ENCODE peak calls at places on chromosomes 6 and 20, in eight cellular contexts. One of them, this sample, is unnamed.

GRCh38 chr6:139249387-139249786 is 42.4 kb downstream of the TXLNB start:
- DNase-seq in A549: no peak
- DNase-seq in mucosa of descending colon: no peak
- DNase-seq in brain microvascular endothelial cell: no peak
- DNase-seq in heart right ventricle: no peak
- DNase-seq in transverse colon: no peak
- DNase-seq in Caco-2: no peak
- DNase-seq in IMR-90: no peak
- DNase-seq in this sample: no peak

GRCh38 chr6:153568601-153569000 is 437.5 kb upstream of the RGS17 start:
- DNase-seq in mucosa of descending colon: no peak
- DNase-seq in brain microvascular endothelial cell: peak; percentile 42
- DNase-seq in IMR-90: no peak
- DNase-seq in heart right ventricle: no peak
- DNase-seq in A549: no peak
- DNase-seq in transverse colon: no peak
- DNase-seq in Caco-2: no peak
- DNase-seq in this sample: no peak

GRCh38 chr6:124661231-124661630 is 301.0 kb upstream of the RNF217 start:
- DNase-seq in IMR-90: no peak
- DNase-seq in mucosa of descending colon: no peak
- DNase-seq in transverse colon: no peak
- DNase-seq in A549: no peak
- DNase-seq in brain microvascular endothelial cell: no peak
- DNase-seq in Caco-2: no peak
- DNase-seq in heart right ventricle: no peak
- DNase-seq in this sample: no peak

GRCh38 chr20:1688886-1689538 is 31.4 kb upstream of the SIRPG start:
- DNase-seq in A549: no peak
- DNase-seq in brain microvascular endothelial cell: no peak
- DNase-seq in Caco-2: no peak
- DNase-seq in transverse colon: no peak
- DNase-seq in mucosa of descending colon: no peak
- DNase-seq in heart right ventricle: no peak
- DNase-seq in IMR-90: no peak
- DNase-seq in this sample: no peak

GRCh38 chr20:3887870-3888614 is 1.1 kb upstream of the PANK2 start:
- DNase-seq in transverse colon: peak; percentile 25
- DNase-seq in IMR-90: no peak
- DNase-seq in mucosa of descending colon: no peak
- DNase-seq in heart right ventricle: no peak
- DNase-seq in A549: peak; percentile 42
- DNase-seq in brain microvascular endothelial cell: peak; percentile 29
- DNase-seq in Caco-2: no peak
- DNase-seq in this sample: no peak

GRCh38 chr6:12339808-12340487 is 49.8 kb downstream of the EDN1 start:
- DNase-seq in Caco-2: no peak
- DNase-seq in IMR-90: no peak
- DNase-seq in A549: no peak
- DNase-seq in heart right ventricle: no peak
- DNase-seq in mucosa of descending colon: no peak
- DNase-seq in brain microvascular endothelial cell: no peak
- DNase-seq in transverse colon: no peak
- DNase-seq in this sample: no peak

GRCh38 chr6:48826884-48827701 is 636.0 kb downstream of the MMUT start:
- DNase-seq in heart right ventricle: no peak
- DNase-seq in brain microvascular endothelial cell: peak; percentile 98
- DNase-seq in mucosa of descending colon: no peak
- DNase-seq in Caco-2: peak; percentile 6
- DNase-seq in IMR-90: peak; percentile 97
- DNase-seq in transverse colon: peak; percentile 23
- DNase-seq in A549: peak; percentile 96
- DNase-seq in this sample: peak; percentile 79

GRCh38 chr6:160507420-160507819 is 156.7 kb downstream of the LPA start:
- DNase-seq in Caco-2: no peak
- DNase-seq in mucosa of descending colon: no peak
- DNase-seq in A549: no peak
- DNase-seq in transverse colon: no peak
- DNase-seq in heart right ventricle: no peak
- DNase-seq in IMR-90: no peak
- DNase-seq in brain microvascular endothelial cell: peak; percentile 9
- DNase-seq in this sample: no peak

GRCh38 chr6:20680697-20681165 is 146.5 kb downstream of the CDKAL1 start:
- DNase-seq in heart right ventricle: no peak
- DNase-seq in transverse colon: no peak
- DNase-seq in A549: no peak
- DNase-seq in Caco-2: no peak
- DNase-seq in brain microvascular endothelial cell: peak; percentile 6
- DNase-seq in IMR-90: peak; percentile 23
- DNase-seq in mucosa of descending colon: no peak
- DNase-seq in this sample: no peak

GRCh38 chr6:52876056-52876787 is 33.3 kb downstream of the GSTA3 start:
- DNase-seq in brain microvascular endothelial cell: no peak
- DNase-seq in heart right ventricle: no peak
- DNase-seq in Caco-2: no peak
- DNase-seq in mucosa of descending colon: no peak
- DNase-seq in transverse colon: no peak
- DNase-seq in A549: no peak
- DNase-seq in IMR-90: peak; percentile 18
- DNase-seq in this sample: no peak

GRCh38 chr6:82704048-82704447 is 340.4 kb downstream of the TPBG start:
- DNase-seq in heart right ventricle: no peak
- DNase-seq in transverse colon: no peak
- DNase-seq in A549: no peak
- DNase-seq in Caco-2: no peak
- DNase-seq in mucosa of descending colon: no peak
- DNase-seq in IMR-90: no peak
- DNase-seq in brain microvascular endothelial cell: no peak
- DNase-seq in this sample: no peak

GRCh38 chr6:7546383-7546782 is 4.9 kb downstream of the DSP start:
- DNase-seq in Caco-2: no peak
- DNase-seq in IMR-90: no peak
- DNase-seq in transverse colon: no peak
- DNase-seq in A549: no peak
- DNase-seq in brain microvascular endothelial cell: no peak
- DNase-seq in heart right ventricle: no peak
- DNase-seq in mucosa of descending colon: no peak
- DNase-seq in this sample: no peak

GRCh38 chr20:51104960-51105460 is 82.1 kb upstream of the KCNG1 start:
- DNase-seq in heart right ventricle: no peak
- DNase-seq in mucosa of descending colon: no peak
- DNase-seq in Caco-2: no peak
- DNase-seq in IMR-90: no peak
- DNase-seq in brain microvascular endothelial cell: no peak
- DNase-seq in A549: no peak
- DNase-seq in transverse colon: no peak
- DNase-seq in this sample: peak; percentile 3

GRCh38 chr6:52984247-52984646 is 10.8 kb downstream of the GSTA4 start:
- DNase-seq in A549: no peak
- DNase-seq in IMR-90: no peak
- DNase-seq in transverse colon: no peak
- DNase-seq in brain microvascular endothelial cell: no peak
- DNase-seq in heart right ventricle: no peak
- DNase-seq in Caco-2: no peak
- DNase-seq in mucosa of descending colon: no peak
- DNase-seq in this sample: no peak

GRCh38 chr20:610130-611046 is at the start of gene TCF15:
- DNase-seq in transverse colon: no peak
- DNase-seq in Caco-2: no peak
- DNase-seq in heart right ventricle: peak; percentile 77
- DNase-seq in mucosa of descending colon: no peak
- DNase-seq in brain microvascular endothelial cell: peak; percentile 4
- DNase-seq in IMR-90: no peak
- DNase-seq in A549: no peak
- DNase-seq in this sample: no peak

GRCh38 chr6:83514877-83515466 is 2.6 kb downstream of the PRSS35 start:
- DNase-seq in brain microvascular endothelial cell: peak; percentile 59
- DNase-seq in Caco-2: peak; percentile 67
- DNase-seq in transverse colon: no peak
- DNase-seq in IMR-90: peak; percentile 80
- DNase-seq in heart right ventricle: no peak
- DNase-seq in mucosa of descending colon: no peak
- DNase-seq in A549: peak; percentile 57
- DNase-seq in this sample: peak; percentile 7

GRCh38 chr6:75065524-75065923 is 140.3 kb downstream of the COL12A1 start:
- DNase-seq in Caco-2: peak; percentile 9
- DNase-seq in IMR-90: peak; percentile 25
- DNase-seq in brain microvascular endothelial cell: peak; percentile 72
- DNase-seq in heart right ventricle: no peak
- DNase-seq in mucosa of descending colon: no peak
- DNase-seq in A549: peak; percentile 21
- DNase-seq in transverse colon: no peak
- DNase-seq in this sample: no peak

GRCh38 chr6:125140808-125141207 is 12.8 kb upstream of the TPD52L1 start:
- DNase-seq in IMR-90: peak; percentile 64
- DNase-seq in Caco-2: no peak
- DNase-seq in mucosa of descending colon: no peak
- DNase-seq in A549: no peak
- DNase-seq in transverse colon: no peak
- DNase-seq in brain microvascular endothelial cell: no peak
- DNase-seq in heart right ventricle: no peak
- DNase-seq in this sample: peak; percentile 51

GRCh38 chr6:26223213-26223612 is 136.0 kb downstream of the HFE start:
- DNase-seq in IMR-90: peak; percentile 33
- DNase-seq in mucosa of descending colon: no peak
- DNase-seq in A549: peak; percentile 36
- DNase-seq in heart right ventricle: no peak
- DNase-seq in transverse colon: no peak
- DNase-seq in brain microvascular endothelial cell: no peak
- DNase-seq in Caco-2: no peak
- DNase-seq in this sample: no peak

GRCh38 chr6:151999194-151999593 is 191.7 kb downstream of the ESR1 start:
- DNase-seq in transverse colon: no peak
- DNase-seq in heart right ventricle: no peak
- DNase-seq in brain microvascular endothelial cell: no peak
- DNase-seq in A549: no peak
- DNase-seq in IMR-90: no peak
- DNase-seq in Caco-2: no peak
- DNase-seq in mucosa of descending colon: no peak
- DNase-seq in this sample: no peak

GRCh38 chr6:108914235-108915022 is 66.2 kb downstream of the ARMC2 start:
- DNase-seq in transverse colon: no peak
- DNase-seq in mucosa of descending colon: no peak
- DNase-seq in IMR-90: peak; percentile 20
- DNase-seq in Caco-2: peak; percentile 68
- DNase-seq in heart right ventricle: no peak
- DNase-seq in A549: peak; percentile 23
- DNase-seq in brain microvascular endothelial cell: no peak
- DNase-seq in this sample: no peak

GRCh38 chr6:169233181-169233580 is 20.5 kb downstream of the THBS2 start:
- DNase-seq in IMR-90: no peak
- DNase-seq in A549: no peak
- DNase-seq in brain microvascular endothelial cell: no peak
- DNase-seq in Caco-2: no peak
- DNase-seq in mucosa of descending colon: no peak
- DNase-seq in transverse colon: no peak
- DNase-seq in heart right ventricle: no peak
- DNase-seq in this sample: no peak

DNA sequence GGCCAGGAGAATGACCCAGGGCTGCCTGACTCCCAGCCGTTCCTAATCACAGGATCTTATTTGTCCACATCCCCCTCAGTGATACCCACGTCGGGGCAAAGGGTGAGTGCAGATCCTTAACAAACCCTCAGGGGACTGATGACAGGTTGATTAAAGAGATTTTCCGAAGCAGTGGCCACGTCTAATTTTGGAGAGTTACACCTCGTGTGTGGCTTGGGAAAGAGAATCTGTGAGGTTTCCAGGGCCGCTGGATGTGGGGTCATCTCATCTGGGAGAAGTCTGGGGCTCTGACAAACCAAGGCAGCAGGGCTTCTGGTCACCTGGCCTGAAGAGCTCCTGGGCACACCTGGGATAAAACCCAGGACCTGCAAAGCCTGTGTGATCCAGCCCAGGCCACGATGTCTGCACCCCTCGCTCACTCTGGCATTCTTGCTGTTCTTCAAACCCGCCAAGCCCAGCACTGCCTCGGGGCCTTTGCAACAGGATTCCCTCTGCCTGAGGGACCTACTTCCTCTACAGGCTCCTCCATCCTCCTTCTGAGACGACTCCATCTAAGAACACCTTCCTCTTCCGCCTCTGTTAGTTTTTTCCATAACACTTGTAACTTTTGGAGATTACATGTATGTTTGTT is 4.7 kb downstream of the JPH2 start:
- DNase-seq in mucosa of descending colon: no peak
- DNase-seq in IMR-90: no peak
- DNase-seq in Caco-2: no peak
- DNase-seq in brain microvascular endothelial cell: no peak
- DNase-seq in transverse colon: no peak
- DNase-seq in A549: no peak
- DNase-seq in heart right ventricle: no peak
- DNase-seq in this sample: no peak
- H3K4me3 ChIP-seq in mucosa of descending colon: no peak overlapping the region
- H3K4me3 ChIP-seq in IMR-90: no peak overlapping the region
- H3K4me3 ChIP-seq in Caco-2: no peak overlapping the region
- H3K4me3 ChIP-seq in brain microvascular endothelial cell: no peak overlapping the region
- H3K4me3 ChIP-seq in transverse colon: peak overlapping the region; percentile 5
- H3K4me3 ChIP-seq in A549: no peak overlapping the region
- H3K4me3 ChIP-seq in heart right ventricle: peak overlapping the region; percentile 60
- H3K4me3 ChIP-seq in this sample: no peak overlapping the region

DNA sequence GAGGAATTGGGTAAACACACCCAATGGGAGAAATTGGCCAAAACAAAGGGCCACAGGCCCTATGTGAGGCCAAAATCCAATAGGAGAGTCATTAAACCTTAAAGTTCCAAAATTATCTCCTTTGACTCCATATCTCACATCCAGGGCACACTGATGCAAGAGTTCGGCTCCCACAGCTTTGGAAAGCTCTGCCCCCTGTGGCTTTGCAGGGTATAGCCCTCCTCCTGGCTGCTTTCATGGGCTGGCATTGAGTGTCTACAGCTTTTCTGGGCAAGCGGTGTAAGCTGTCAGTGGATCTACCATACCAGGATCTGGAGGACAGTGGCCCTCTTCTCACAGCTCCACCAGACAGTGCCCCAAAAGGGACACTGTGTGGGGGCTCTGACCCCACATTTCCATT is 160.5 kb downstream of the ADGRG6 start:
- DNase-seq in IMR-90: no peak
- DNase-seq in brain microvascular endothelial cell: no peak
- DNase-seq in heart right ventricle: no peak
- DNase-seq in A549: peak; percentile 12
- DNase-seq in Caco-2: peak; percentile 18
- DNase-seq in transverse colon: no peak
- DNase-seq in mucosa of descending colon: no peak
- DNase-seq in this sample: no peak
- TF ChIP-seq CTCF in IMR-90: no peak
- TF ChIP-seq CTCF in brain microvascular endothelial cell: peak; percentile 25
- TF ChIP-seq CTCF in heart right ventricle: no peak
- TF ChIP-seq CTCF in A549: no peak
- TF ChIP-seq CTCF in Caco-2: no peak
- TF ChIP-seq CTCF in transverse colon: no peak
- TF ChIP-seq CTCF in mucosa of descending colon: no peak
- TF ChIP-seq CTCF in this sample: no peak

GRCh38 chr20:38872491-38873049 is 53.6 kb upstream of the FAM83D start:
- DNase-seq in heart right ventricle: no peak
- DNase-seq in IMR-90: no peak
- DNase-seq in brain microvascular endothelial cell: no peak
- DNase-seq in Caco-2: no peak
- DNase-seq in A549: no peak
- DNase-seq in mucosa of descending colon: no peak
- DNase-seq in transverse colon: no peak
- DNase-seq in this sample: no peak
- H3K4me3 ChIP-seq in heart right ventricle: no peak overlapping the region
- H3K4me3 ChIP-seq in IMR-90: no peak overlapping the region
- H3K4me3 ChIP-seq in brain microvascular endothelial cell: no peak overlapping the region
- H3K4me3 ChIP-seq in Caco-2: no peak overlapping the region
- H3K4me3 ChIP-seq in A549: no peak overlapping the region
- H3K4me3 ChIP-seq in mucosa of descending colon: no peak overlapping the region
- H3K4me3 ChIP-seq in transverse colon: no peak overlapping the region
- H3K4me3 ChIP-seq in this sample: no peak overlapping the region

GRCh38 chr6:86192123-86192522 is 549.4 kb upstream of the SYNCRIP start:
- DNase-seq in transverse colon: no peak
- DNase-seq in Caco-2: peak; percentile 26
- DNase-seq in A549: peak; percentile 37
- DNase-seq in heart right ventricle: no peak
- DNase-seq in mucosa of descending colon: no peak
- DNase-seq in IMR-90: no peak
- DNase-seq in brain microvascular endothelial cell: peak; percentile 0
- DNase-seq in this sample: no peak
- TF ChIP-seq CTCF in transverse colon: peak; percentile 17
- TF ChIP-seq CTCF in Caco-2: no peak
- TF ChIP-seq CTCF in A549: no peak
- TF ChIP-seq CTCF in heart right ventricle: no peak
- TF ChIP-seq CTCF in mucosa of descending colon: peak; percentile 16
- TF ChIP-seq CTCF in IMR-90: peak; percentile 23
- TF ChIP-seq CTCF in brain microvascular endothelial cell: no peak
- TF ChIP-seq CTCF in this sample: no peak